ENCODE peak calls at places on chromosomes 16 and 17, in nine cellular contexts. One of them, this sample, is unnamed.

GRCh38 chr16:80161799-80162380 is 378.9 kb upstream of the DYNLRB2 start:
- DNase-seq in progenitor cell of endocrine pancreas: no peak
- DNase-seq in fibroblast of mammary gland: no peak
- DNase-seq in Right ventricle myocardium superior: no peak
- DNase-seq in GM13976: no peak
- DNase-seq in cardiac muscle cell: no peak
- DNase-seq in activated CD8-positive, alpha-beta memory T cell treated with anti-CD3 and anti-CD28 coated beads, Interleukin-2, amount 50 U/mL, for 48 hours: no peak
- DNase-seq in neural crest cell: no peak
- DNase-seq in HT-29: no peak
- DNase-seq in this sample: no peak

GRCh38 chr16:30030841-30031413 is at the start of gene TLCD3B:
- DNase-seq in neural crest cell: no peak
- DNase-seq in fibroblast of mammary gland: no peak
- DNase-seq in cardiac muscle cell: no peak
- DNase-seq in activated CD8-positive, alpha-beta memory T cell treated with anti-CD3 and anti-CD28 coated beads, Interleukin-2, amount 50 U/mL, for 48 hours: no peak
- DNase-seq in GM13976: no peak
- DNase-seq in progenitor cell of endocrine pancreas: no peak
- DNase-seq in Right ventricle myocardium superior: no peak
- DNase-seq in HT-29: no peak
- DNase-seq in this sample: no peak

GRCh38 chr17:68491864-68492263 is 20.4 kb upstream of the PRKAR1A start:
- DNase-seq in activated CD8-positive, alpha-beta memory T cell treated with anti-CD3 and anti-CD28 coated beads, Interleukin-2, amount 50 U/mL, for 48 hours: no peak
- DNase-seq in neural crest cell: no peak
- DNase-seq in cardiac muscle cell: no peak
- DNase-seq in HT-29: no peak
- DNase-seq in GM13976: no peak
- DNase-seq in fibroblast of mammary gland: peak
- DNase-seq in progenitor cell of endocrine pancreas: no peak
- DNase-seq in Right ventricle myocardium superior: peak
- DNase-seq in this sample: no peak

GRCh38 chr17:72297326-72298115 is 176.7 kb downstream of the SOX9 start:
- DNase-seq in HT-29: no peak
- DNase-seq in Right ventricle myocardium superior: peak
- DNase-seq in fibroblast of mammary gland: peak
- DNase-seq in progenitor cell of endocrine pancreas: no peak
- DNase-seq in activated CD8-positive, alpha-beta memory T cell treated with anti-CD3 and anti-CD28 coated beads, Interleukin-2, amount 50 U/mL, for 48 hours: no peak
- DNase-seq in neural crest cell: no peak
- DNase-seq in cardiac muscle cell: no peak
- DNase-seq in GM13976: no peak
- DNase-seq in this sample: peak

GRCh38 chr16:87048038-87048743 is 269.0 kb downstream of the C16orf95 start:
- DNase-seq in GM13976: no peak
- DNase-seq in cardiac muscle cell: no peak
- DNase-seq in Right ventricle myocardium superior: no peak
- DNase-seq in HT-29: no peak
- DNase-seq in neural crest cell: no peak
- DNase-seq in fibroblast of mammary gland: no peak
- DNase-seq in activated CD8-positive, alpha-beta memory T cell treated with anti-CD3 and anti-CD28 coated beads, Interleukin-2, amount 50 U/mL, for 48 hours: no peak
- DNase-seq in progenitor cell of endocrine pancreas: no peak
- DNase-seq in this sample: no peak

GRCh38 chr17:50257574-50258224 is 16.6 kb upstream of the TMEM92 start:
- DNase-seq in cardiac muscle cell: no peak
- DNase-seq in GM13976: peak
- DNase-seq in fibroblast of mammary gland: no peak
- DNase-seq in progenitor cell of endocrine pancreas: no peak
- DNase-seq in Right ventricle myocardium superior: no peak
- DNase-seq in neural crest cell: no peak
- DNase-seq in HT-29: no peak
- DNase-seq in activated CD8-positive, alpha-beta memory T cell treated with anti-CD3 and anti-CD28 coated beads, Interleukin-2, amount 50 U/mL, for 48 hours: no peak
- DNase-seq in this sample: no peak

GRCh38 chr16:73049051-73049910 is 1.4 kb upstream of the ZFHX3 start:
- DNase-seq in fibroblast of mammary gland: no peak
- DNase-seq in progenitor cell of endocrine pancreas: no peak
- DNase-seq in HT-29: no peak
- DNase-seq in activated CD8-positive, alpha-beta memory T cell treated with anti-CD3 and anti-CD28 coated beads, Interleukin-2, amount 50 U/mL, for 48 hours: no peak
- DNase-seq in GM13976: no peak
- DNase-seq in neural crest cell: no peak
- DNase-seq in cardiac muscle cell: no peak
- DNase-seq in Right ventricle myocardium superior: no peak
- DNase-seq in this sample: no peak

GRCh38 chr17:49388290-49388640 is 26.2 kb upstream of the ZNF652 start:
- DNase-seq in GM13976: peak
- DNase-seq in activated CD8-positive, alpha-beta memory T cell treated with anti-CD3 and anti-CD28 coated beads, Interleukin-2, amount 50 U/mL, for 48 hours: no peak
- DNase-seq in cardiac muscle cell: no peak
- DNase-seq in Right ventricle myocardium superior: no peak
- DNase-seq in neural crest cell: no peak
- DNase-seq in HT-29: no peak
- DNase-seq in progenitor cell of endocrine pancreas: no peak
- DNase-seq in fibroblast of mammary gland: no peak
- DNase-seq in this sample: no peak

GRCh38 chr16:53131050-53131362 is 76.2 kb downstream of the CHD9 start:
- DNase-seq in HT-29: no peak
- DNase-seq in progenitor cell of endocrine pancreas: no peak
- DNase-seq in GM13976: no peak
- DNase-seq in cardiac muscle cell: no peak
- DNase-seq in fibroblast of mammary gland: no peak
- DNase-seq in activated CD8-positive, alpha-beta memory T cell treated with anti-CD3 and anti-CD28 coated beads, Interleukin-2, amount 50 U/mL, for 48 hours: no peak
- DNase-seq in Right ventricle myocardium superior: no peak
- DNase-seq in neural crest cell: no peak
- DNase-seq in this sample: no peak

GRCh38 chr17:8832711-8833352 is 33.7 kb upstream of the MFSD6L start:
- DNase-seq in fibroblast of mammary gland: no peak
- DNase-seq in Right ventricle myocardium superior: no peak
- DNase-seq in progenitor cell of endocrine pancreas: no peak
- DNase-seq in GM13976: peak
- DNase-seq in HT-29: no peak
- DNase-seq in neural crest cell: peak
- DNase-seq in cardiac muscle cell: peak
- DNase-seq in activated CD8-positive, alpha-beta memory T cell treated with anti-CD3 and anti-CD28 coated beads, Interleukin-2, amount 50 U/mL, for 48 hours: peak
- DNase-seq in this sample: no peak

GRCh38 chr17:62898239-62898864 is 67.7 kb upstream of the TANC2 start:
- DNase-seq in fibroblast of mammary gland: peak
- DNase-seq in progenitor cell of endocrine pancreas: no peak
- DNase-seq in activated CD8-positive, alpha-beta memory T cell treated with anti-CD3 and anti-CD28 coated beads, Interleukin-2, amount 50 U/mL, for 48 hours: no peak
- DNase-seq in Right ventricle myocardium superior: no peak
- DNase-seq in cardiac muscle cell: no peak
- DNase-seq in GM13976: no peak
- DNase-seq in neural crest cell: no peak
- DNase-seq in HT-29: no peak
- DNase-seq in this sample: no peak

GRCh38 chr17:19573075-19573474 is 39.4 kb downstream of the SLC47A1 start:
- DNase-seq in GM13976: no peak
- DNase-seq in Right ventricle myocardium superior: no peak
- DNase-seq in fibroblast of mammary gland: peak
- DNase-seq in activated CD8-positive, alpha-beta memory T cell treated with anti-CD3 and anti-CD28 coated beads, Interleukin-2, amount 50 U/mL, for 48 hours: no peak
- DNase-seq in cardiac muscle cell: no peak
- DNase-seq in neural crest cell: no peak
- DNase-seq in progenitor cell of endocrine pancreas: no peak
- DNase-seq in HT-29: no peak
- DNase-seq in this sample: peak

GRCh38 chr16:19853132-19853972 is 31.3 kb downstream of the GPRC5B start:
- DNase-seq in fibroblast of mammary gland: no peak
- DNase-seq in GM13976: no peak
- DNase-seq in cardiac muscle cell: no peak
- DNase-seq in neural crest cell: no peak
- DNase-seq in activated CD8-positive, alpha-beta memory T cell treated with anti-CD3 and anti-CD28 coated beads, Interleukin-2, amount 50 U/mL, for 48 hours: no peak
- DNase-seq in progenitor cell of endocrine pancreas: no peak
- DNase-seq in Right ventricle myocardium superior: no peak
- DNase-seq in HT-29: no peak
- DNase-seq in this sample: no peak

This sample was measured in iris pigment epithelial cell.